ENCODE peak calls at places on chromosome 16, in eight cellular contexts. U is IMR-90, E is upper lobe of right lung, T is psoas muscle, Y is stomach, G is prostate gland, L is HepG2, Z is brain microvascular endothelial cell. C is an unnamed sample.

GRCh38 chr16:1543085-1543896 is 9.8 kb downstream of the TMEM204 start:
- DNase-seq in U (peak; percentile 76), Y (peak; percentile 32), E (peak; percentile 82), L (peak; percentile 39), T (peak; percentile 82), G (no peak), Z (peak; percentile 71), C (peak; percentile 89)

GRCh38 chr16:87309912-87310485 is 7.2 kb downstream of the C16orf95 start:
- DNase-seq in T (no peak), U (no peak), Z (no peak), Y (no peak), E (no peak), L (no peak), G (no peak), C (no peak)

GRCh38 chr16:89860747-89861304 is 12.6 kb upstream of the TCF25 start:
- DNase-seq in Y (peak; percentile 70), L (peak; percentile 52), G (peak; percentile 46), T (peak; percentile 76), U (peak; percentile 17), E (peak; percentile 84), Z (peak; percentile 42), C (peak; percentile 67)

GRCh38 chr16:54985156-54985555 is 54.5 kb downstream of the IRX5 start:
- DNase-seq in L (no peak), T (no peak), G (no peak), Z (no peak), Y (no peak), U (no peak), E (no peak), C (no peak)

GRCh38 chr16:14018848-14019247 is 52.3 kb upstream of the MRTFB start:
- DNase-seq in Y (no peak), Z (no peak), G (no peak), E (no peak), L (no peak), T (no peak), U (no peak), C (no peak)

GRCh38 chr16:85913141-85913601 is 14.2 kb downstream of the IRF8 start:
- DNase-seq in G (no peak), Z (no peak), U (no peak), L (no peak), Y (no peak), E (no peak), T (no peak), C (no peak)

GRCh38 chr16:81313731-81314602 is 795 bp upstream of the GAN start:
- DNase-seq in Z (no peak), Y (no peak), T (no peak), L (peak; percentile 65), G (no peak), E (no peak), U (no peak), C (no peak)

GRCh38 chr16:13110124-13110796 is 208.9 kb downstream of the SHISA9 start:
- DNase-seq in Y (no peak), T (no peak), G (no peak), U (no peak), L (peak; percentile 99), Z (no peak), E (no peak), C (no peak)

GRCh38 chr16:89697161-89697615 is 4.3 kb downstream of the SPATA2L start:
- DNase-seq in Z (no peak), L (no peak), E (no peak), T (peak; percentile 77), G (no peak), U (no peak), Y (no peak), C (no peak)

GRCh38 chr16:75627856-75628255 is 4.8 kb upstream of the ADAT1 start:
- DNase-seq in E (no peak), U (peak; percentile 16), L (no peak), T (no peak), Y (no peak), Z (peak; percentile 38), G (no peak), C (no peak)

GRCh38 chr16:56649271-56649670 is 2.4 kb upstream of the MT1B start:
- DNase-seq in G (no peak), U (no peak), Z (no peak), Y (no peak), T (no peak), E (no peak), L (no peak), C (no peak)

GRCh38 chr16:79618712-79619050 is 18.1 kb upstream of the MAF start:
- DNase-seq in E (no peak), G (no peak), T (no peak), U (no peak), Y (no peak), Z (no peak), L (no peak), C (no peak)

GRCh38 chr16:88479795-88480760 is 27.0 kb downstream of the ZFPM1 start:
- DNase-seq in Z (no peak), T (no peak), L (no peak), G (no peak), Y (peak; percentile 66), U (no peak), E (no peak), C (no peak)

GRCh38 chr16:29742683-29743275 is 3.0 kb downstream of the C16orf54 start:
- DNase-seq in Z (no peak), E (no peak), Y (no peak), G (no peak), T (no peak), U (no peak), L (no peak), C (no peak)
- H3K27ac ChIP-seq in Z (no peak overlapping the region), E (no peak overlapping the region), Y (no peak overlapping the region), G (peak overlapping the region; percentile 86), T (no peak overlapping the region), U (no peak overlapping the region), L (no peak overlapping the region), C (no peak overlapping the region)

GRCh38 chr16:48365601-48366164 is 19.5 kb downstream of the SIAH1 start:
- DNase-seq in Z (peak; percentile 62), U (peak; percentile 80), E (peak; percentile 96), T (peak; percentile 94), L (peak; percentile 83), Y (peak; percentile 94), G (peak; percentile 92), C (peak; percentile 94)
- H3K27ac ChIP-seq in Z (peak overlapping the region; percentile 81), U (peak overlapping the region; percentile 84), E (peak overlapping the region; percentile 89), T (peak overlapping the region; percentile 88), L (peak overlapping the region; percentile 81), Y (peak overlapping the region; percentile 89), G (peak overlapping the region; percentile 86), C (peak overlapping the region; percentile 91)

DNA sequence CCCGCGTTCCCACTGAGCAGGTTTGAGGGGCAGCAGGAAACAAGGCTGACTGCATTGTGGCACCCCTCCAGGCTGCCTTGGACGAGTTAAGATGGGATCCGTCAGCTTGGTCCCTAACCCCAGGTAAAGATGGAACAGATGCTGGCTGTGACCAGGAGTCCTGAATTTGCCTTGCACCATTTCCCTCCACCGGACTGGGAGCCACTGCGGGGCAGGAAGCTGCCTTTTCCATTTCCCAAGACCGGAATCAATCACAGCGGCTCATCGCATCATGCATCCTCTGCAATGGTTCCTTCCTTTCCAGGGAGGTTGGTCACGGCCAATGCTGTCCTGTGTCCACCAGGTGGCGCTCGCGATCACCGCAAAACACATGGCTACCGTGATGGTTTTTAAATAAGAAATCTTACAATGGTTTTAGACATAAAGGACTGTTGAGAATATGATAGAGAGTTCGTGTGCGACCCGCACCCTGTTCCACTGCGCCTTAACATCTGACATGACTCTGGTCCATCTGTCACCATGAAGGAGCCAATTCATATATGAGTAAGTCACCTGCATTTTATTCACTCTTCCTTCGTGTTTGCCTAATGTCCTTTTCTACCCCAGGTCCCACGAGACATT is 6.8 kb upstream of the MEAK7 start:
- DNase-seq in U (peak; percentile 86), Z (peak; percentile 76), G (peak; percentile 75), L (peak; percentile 68), T (peak; percentile 91), E (peak; percentile 90), Y (peak; percentile 90), C (peak; percentile 95)
- H3K27ac ChIP-seq in U (no peak overlapping the region), Z (no peak overlapping the region), G (no peak overlapping the region), L (no peak overlapping the region), T (no peak overlapping the region), E (no peak overlapping the region), Y (no peak overlapping the region), C (no peak overlapping the region)

DNA sequence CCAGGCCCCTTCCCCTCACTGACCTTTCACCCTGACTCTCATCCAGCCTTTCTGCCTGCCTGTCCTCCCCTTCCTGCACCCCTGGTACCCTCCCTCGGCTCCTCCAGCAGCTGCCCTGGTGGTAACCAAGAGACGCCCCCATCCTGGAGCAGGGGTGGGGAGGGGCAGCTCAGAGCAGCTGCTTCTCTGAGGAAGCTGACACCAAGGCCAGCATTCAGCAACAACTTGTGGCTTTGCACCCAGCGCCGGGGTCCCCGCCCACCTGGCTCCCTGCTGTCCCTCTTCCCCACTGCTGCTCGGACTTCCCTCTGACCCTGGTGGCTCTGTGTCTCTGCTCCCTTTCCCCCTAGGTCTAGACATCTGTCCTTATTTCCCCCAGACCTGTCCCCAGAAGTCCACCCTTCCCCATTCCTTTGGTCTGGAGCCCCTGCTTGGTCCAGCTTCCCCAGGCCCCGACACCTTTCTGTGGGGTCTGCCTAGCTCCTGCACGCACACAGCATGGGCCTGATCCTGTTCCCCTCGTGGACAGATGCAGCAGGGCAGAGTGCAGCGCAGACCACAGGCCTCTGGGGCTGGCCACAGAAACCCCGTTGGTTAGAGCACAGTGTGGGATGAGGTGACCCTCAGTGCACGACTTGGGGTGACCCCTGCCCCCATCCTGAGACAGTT is 1.2 kb upstream of the ATP2A1 start:
- DNase-seq in G (no peak), T (no peak), Y (no peak), E (no peak), L (no peak), U (no peak), Z (no peak), C (no peak)
- H3K27ac ChIP-seq in G (no peak overlapping the region), T (peak overlapping the region; percentile 88), Y (no peak overlapping the region), E (no peak overlapping the region), L (no peak overlapping the region), U (no peak overlapping the region), Z (no peak overlapping the region), C (no peak overlapping the region)

GRCh38 chr16:23394141-23394540 is 58.8 kb downstream of the COG7 start:
- DNase-seq in T (no peak), G (no peak), E (no peak), Y (no peak), L (no peak), Z (no peak), U (no peak), C (no peak)
- H3K27ac ChIP-seq in T (peak overlapping the region; percentile 66), G (peak overlapping the region; percentile 79), E (peak overlapping the region; percentile 67), Y (no peak overlapping the region), L (no peak overlapping the region), Z (no peak overlapping the region), U (no peak overlapping the region), C (peak overlapping the region; percentile 47)

DNA sequence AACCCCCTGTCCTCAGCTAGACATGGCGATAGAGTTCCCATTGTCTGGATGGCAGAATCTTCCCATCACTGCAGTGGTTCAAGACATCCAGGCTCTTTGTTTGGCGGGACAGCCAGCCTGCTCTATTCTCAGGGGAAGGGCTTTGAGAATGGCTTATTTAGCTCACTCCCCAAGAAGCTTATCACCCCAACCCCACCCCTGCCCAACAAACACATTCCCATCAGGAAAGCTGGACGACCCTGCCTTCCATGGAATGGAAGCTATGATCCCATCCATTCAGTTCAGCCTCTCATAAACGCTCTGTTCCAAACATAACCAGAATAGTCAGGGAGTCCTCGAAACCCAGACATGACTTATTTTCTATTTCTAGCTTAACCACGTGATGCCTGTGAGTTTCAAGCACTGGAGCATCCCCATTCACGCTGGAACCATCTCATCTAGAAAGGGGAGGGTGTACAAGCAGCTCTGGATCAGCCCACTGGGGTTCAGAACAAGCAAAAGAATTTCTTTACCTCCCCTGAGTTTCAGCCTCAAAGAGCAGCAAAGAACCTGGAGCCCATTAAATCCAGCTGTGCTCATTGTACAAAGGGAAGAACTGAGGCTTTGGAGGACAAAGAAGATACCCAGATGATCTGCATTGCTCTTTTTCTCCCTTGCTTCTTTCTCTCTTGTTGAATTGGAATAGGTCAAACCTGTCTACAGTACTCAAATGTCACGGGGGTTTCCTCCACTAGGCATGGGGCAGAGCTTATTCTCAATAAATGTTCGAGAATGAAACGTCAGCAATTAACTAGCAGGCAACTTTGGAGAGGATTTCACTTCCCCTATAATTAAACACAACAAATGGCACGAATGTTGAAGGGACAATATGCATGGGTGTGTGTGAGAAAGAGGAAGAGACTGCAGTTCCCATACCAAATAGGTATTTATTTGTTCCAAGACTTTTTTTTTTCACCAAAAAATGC is 93.1 kb downstream of the XYLT1 start:
- DNase-seq in Y (no peak), U (no peak), G (no peak), E (no peak), Z (no peak), T (no peak), L (no peak), C (no peak)
- H3K27ac ChIP-seq in Y (no peak overlapping the region), U (no peak overlapping the region), G (no peak overlapping the region), E (no peak overlapping the region), Z (no peak overlapping the region), T (no peak overlapping the region), L (no peak overlapping the region), C (peak overlapping the region; percentile 33)